ENCODE peak calls at places on chromosomes 6 and 20, in five cellular contexts. N is HepG2, X is IMR-90, U is A549, B is K562. J is an unnamed sample.

GRCh38 chr20:5041433-5041832 is 40.1 kb upstream of the SLC23A2 start:
- DNase-seq in U (no peak), N (no peak), X (no peak), B (no peak), J (no peak)

GRCh38 chr20:63452341-63453028 is 20.0 kb downstream of the KCNQ2 start:
- DNase-seq in X (no peak), U (no peak), B (no peak), N (no peak), J (no peak)

GRCh38 chr6:24431045-24431451 is 28.3 kb downstream of the MRS2 start:
- DNase-seq in X (peak), B (peak), N (peak), U (peak), J (peak)

GRCh38 chr6:32609731-32610640 is 20.3 kb upstream of the HLA-DRB1 start:
- DNase-seq in X (peak), N (peak), U (peak), B (peak), J (peak)

GRCh38 chr20:57594092-57594911 is 25.9 kb downstream of the ZBP1 start:
- DNase-seq in B (peak), X (peak), U (peak), N (peak), J (peak)

GRCh38 chr6:121563286-121563685 is 127.8 kb downstream of the GJA1 start:
- DNase-seq in B (no peak), U (no peak), N (no peak), X (no peak), J (no peak)

GRCh38 chr6:152099816-152100618 is 292.5 kb downstream of the ESR1 start:
- DNase-seq in U (no peak), N (no peak), X (peak), B (no peak), J (no peak)

GRCh38 chr20:62742550-62742949 is 33.9 kb downstream of the NTSR1 start:
- DNase-seq in N (no peak), U (no peak), X (no peak), B (no peak), J (no peak)

GRCh38 chr6:38117281-38117680 is 297.8 kb downstream of the ZFAND3 start:
- DNase-seq in U (no peak), X (peak), B (no peak), N (no peak), J (no peak)

GRCh38 chr20:62796699-62797491 is 622 bp downstream of the MRGBP start:
- DNase-seq in U (no peak), B (no peak), N (no peak), X (no peak), J (no peak)

GRCh38 chr6:79737172-79737571 is 106.0 kb downstream of the SH3BGRL2 start:
- DNase-seq in N (no peak), X (peak), B (no peak), U (no peak), J (no peak)

GRCh38 chr6:121780325-121781313 is 345.2 kb downstream of the GJA1 start:
- DNase-seq in X (peak), B (no peak), U (peak), N (no peak), J (no peak)

GRCh38 chr20:38680492-38681118 is 43.7 kb upstream of the SLC32A1 start:
- DNase-seq in N (peak), U (peak), B (peak), X (peak), J (no peak)

GRCh38 chr6:5422321-5422915 is 161.1 kb downstream of the FARS2 start:
- DNase-seq in U (peak), X (peak), N (peak), B (peak), J (peak)

GRCh38 chr6:129607581-129608186 is 102.3 kb downstream of the ARHGAP18 start:
- DNase-seq in U (no peak), X (peak), B (no peak), N (no peak), J (no peak)

GRCh38 chr6:119273799-119274595 is 75.6 kb downstream of the MAN1A1 start:
- DNase-seq in X (peak), U (no peak), B (no peak), N (no peak), J (no peak)

GRCh38 chr6:45454008-45454911 is 76.5 kb upstream of the SUPT3H start:
- DNase-seq in X (peak), B (no peak), U (no peak), N (no peak), J (no peak)

GRCh38 chr6:74605942-74606341 is 599.9 kb downstream of the COL12A1 start:
- DNase-seq in X (no peak), N (no peak), U (no peak), B (no peak), J (no peak)

GRCh38 chr6:106511274-106512047 is 117.8 kb downstream of the RTN4IP1 start:
- DNase-seq in U (no peak), N (peak), X (no peak), B (no peak), J (peak)

GRCh38 chr20:6700563-6701328 is 66.7 kb upstream of the BMP2 start:
- DNase-seq in U (no peak), B (no peak), X (no peak), N (no peak), J (no peak)

GRCh38 chr6:110946498-110946897 is 12.0 kb upstream of the GTF3C6 start:
- DNase-seq in X (peak), N (no peak), U (peak), B (no peak), J (no peak)

GRCh38 chr6:14732226-14732844 is 513.5 kb upstream of the JARID2 start:
- DNase-seq in B (no peak), U (no peak), N (no peak), X (no peak), J (no peak)

GRCh38 chr20:10864076-10864672 is 190.4 kb upstream of the JAG1 start:
- DNase-seq in B (no peak), X (no peak), U (peak), N (no peak), J (no peak)

GRCh38 chr6:45156075-45156474 is 172.1 kb upstream of the RUNX2 start:
- DNase-seq in N (no peak), X (no peak), U (no peak), B (peak), J (no peak)

GRCh38 chr6:42084889-42085288 is 34.6 kb downstream of the TAF8 start:
- DNase-seq in B (no peak), N (no peak), U (peak), X (peak), J (no peak)

GRCh38 chr6:34052918-34053608 is 92.8 kb downstream of the GRM4 start:
- DNase-seq in X (no peak), N (no peak), U (no peak), B (no peak), J (no peak)

GRCh38 chr6:34051339-34051919 is 94.5 kb downstream of the GRM4 start:
- DNase-seq in U (no peak), X (no peak), B (no peak), N (no peak), J (no peak)

GRCh38 chr6:34055223-34055933 is 90.5 kb downstream of the GRM4 start:
- DNase-seq in U (peak), N (peak), B (peak), X (peak), J (peak)

GRCh38 chr6:34052071-34052825 is 93.6 kb downstream of the GRM4 start:
- DNase-seq in X (no peak), U (no peak), B (no peak), N (no peak), J (no peak)

DNA sequence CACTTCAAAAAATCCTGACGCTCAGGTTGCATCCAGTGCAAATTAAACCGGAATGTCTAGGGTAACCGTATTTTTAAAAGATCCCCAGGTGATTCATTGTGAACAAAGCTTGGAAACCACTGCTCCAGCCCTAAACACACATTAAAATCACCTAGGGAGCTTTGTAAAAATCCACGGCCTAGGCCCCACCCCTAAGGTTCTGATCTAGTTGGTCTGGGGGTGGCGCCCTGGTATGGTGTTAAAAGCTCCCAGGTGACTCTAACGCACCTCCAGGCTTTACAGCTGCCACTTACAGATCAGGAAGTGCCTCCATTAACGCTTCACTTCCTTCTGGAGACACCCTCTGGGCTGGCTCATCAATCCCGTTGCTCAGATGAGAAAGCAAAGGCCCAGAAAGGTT is 92.2 kb downstream of the GRM4 start:
- DNase-seq in B (no peak), U (no peak), X (no peak), N (no peak), J (no peak)
- TF ChIP-seq USF2 in B (no peak), U (no peak), X (no peak), N (no peak), J (no peak)

DNA sequence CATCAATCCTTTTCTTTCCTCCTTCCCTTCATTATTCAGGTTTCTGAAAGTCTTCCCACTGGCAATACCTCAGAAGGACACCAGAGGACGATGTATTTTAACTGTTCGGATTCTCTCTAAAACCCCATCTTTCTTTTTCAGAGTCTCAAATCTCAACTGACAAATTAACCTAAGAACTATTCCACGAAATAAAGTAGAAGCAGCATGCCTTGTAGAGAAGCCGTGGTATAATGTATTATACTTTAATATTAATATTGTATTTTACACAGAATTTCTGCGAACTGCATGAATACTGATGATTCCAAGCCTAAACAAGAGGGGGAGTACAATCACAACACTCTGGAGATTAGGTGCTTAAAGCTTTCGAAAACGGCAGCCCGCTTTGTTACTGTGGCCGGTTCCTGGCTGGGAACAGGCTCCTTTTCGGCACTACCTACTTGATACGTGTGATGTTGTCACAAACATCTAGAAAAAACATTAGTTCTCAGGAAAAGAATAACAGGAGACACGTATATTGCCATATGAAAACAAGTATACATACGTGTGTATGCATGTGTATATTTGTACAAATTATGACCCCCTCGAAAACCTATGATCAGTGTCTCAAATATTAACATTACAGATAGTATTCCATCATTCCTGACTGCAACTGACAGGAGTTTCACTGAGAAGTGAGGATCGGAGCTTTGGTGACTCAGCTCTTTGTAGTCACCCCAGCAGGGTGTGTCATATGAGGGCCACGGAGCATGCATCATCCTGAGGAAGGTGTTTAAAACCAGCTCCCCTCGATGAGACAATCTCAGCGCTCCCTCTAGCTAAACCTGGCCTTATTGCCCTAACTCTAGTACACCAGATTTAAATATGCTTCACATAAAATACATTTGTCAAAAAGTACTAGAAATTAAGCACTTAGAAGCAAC is 319.7 kb upstream of the TCF21 start:
- DNase-seq in U (peak), X (peak), N (peak), B (peak), J (no peak)
- TF ChIP-seq MAFK in U (peak), X (peak), N (peak), B (peak), J (peak)

DNA sequence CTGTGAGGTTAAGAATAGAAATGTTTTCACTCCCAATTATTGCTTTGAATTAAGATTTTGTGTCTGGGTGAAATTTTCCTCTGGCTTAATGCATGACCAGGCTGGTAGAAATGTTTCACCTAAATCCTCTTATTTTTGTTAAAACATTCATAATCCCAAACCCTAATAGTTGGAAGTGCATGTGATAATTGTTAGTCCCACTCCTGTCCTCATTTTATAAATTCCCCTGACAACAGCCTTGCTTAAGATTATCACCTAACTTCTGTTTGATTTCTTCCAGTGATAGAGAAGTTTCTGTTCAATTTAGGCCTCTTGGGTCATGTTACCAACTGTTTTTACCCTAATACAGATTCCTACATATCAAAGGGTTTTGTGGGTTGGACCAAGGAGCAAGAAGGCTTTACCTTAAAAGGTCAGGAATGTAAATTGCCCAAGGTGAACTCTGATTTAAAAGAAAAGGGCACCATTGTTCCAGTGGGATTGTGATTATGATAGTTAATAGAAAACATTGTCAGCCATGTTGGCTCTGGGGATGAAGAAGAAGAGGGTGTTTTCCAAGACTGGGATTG is 158.7 kb upstream of the CENPW start:
- DNase-seq in B (no peak), X (no peak), U (no peak), N (peak), J (peak)
- TF ChIP-seq USF2 in B (no peak), X (no peak), U (no peak), N (no peak), J (no peak)

GRCh38 chr20:36744764-36745191 is 1.1 kb downstream of the NDRG3 start:
- DNase-seq in X (peak), U (no peak), N (no peak), B (peak), J (no peak)
- TF ChIP-seq MAFK in X (no peak), U (no peak), N (no peak), B (no peak), J (no peak)

GRCh38 chr6:169971171-169971861 is 219.9 kb downstream of the ERMARD start:
- DNase-seq in B (no peak), N (no peak), X (no peak), U (no peak), J (no peak)

GRCh38 chr6:169968541-169969270 is 217.3 kb downstream of the ERMARD start:
- DNase-seq in N (no peak), B (no peak), X (no peak), U (peak), J (no peak)

GRCh38 chr6:169967687-169968086 is 216.3 kb downstream of the ERMARD start:
- DNase-seq in U (no peak), X (no peak), B (no peak), N (no peak), J (no peak)

GRCh38 chr6:169970306-169970988 is 219.0 kb downstream of the ERMARD start:
- DNase-seq in X (no peak), B (no peak), U (no peak), N (no peak), J (no peak)

GRCh38 chr6:169969372-169970099 is 218.1 kb downstream of the ERMARD start:
- DNase-seq in X (no peak), B (no peak), U (no peak), N (no peak), J (no peak)
- TF ChIP-seq USF2 in X (no peak), B (no peak), U (no peak), N (no peak), J (no peak)

GRCh38 chr20:43921227-43921780 is 6.7 kb downstream of the TOX2 start:
- DNase-seq in N (no peak), B (no peak), U (no peak), X (no peak), J (no peak)
- TF ChIP-seq MAFK in N (no peak), B (no peak), U (no peak), X (no peak), J (no peak)

GRCh38 chr6:168865-169455 is 123.3 kb upstream of the DUSP22 start:
- DNase-seq in X (peak), U (peak), N (peak), B (peak), J (no peak)
- TF ChIP-seq USF2 in X (no peak), U (no peak), N (no peak), B (no peak), J (no peak)

GRCh38 chr20:25865715-25866656 is 169.3 kb upstream of the ZNF337 start:
- DNase-seq in N (peak), B (peak), U (peak), X (peak), J (no peak)

GRCh38 chr20:25864326-25864970 is 167.8 kb upstream of the ZNF337 start:
- DNase-seq in B (no peak), N (no peak), X (no peak), U (no peak), J (no peak)

GRCh38 chr20:25864986-25865714 is 168.5 kb upstream of the ZNF337 start:
- DNase-seq in B (no peak), X (no peak), N (no peak), U (no peak), J (no peak)

GRCh38 chr20:25860531-25861150 is 164.0 kb upstream of the ZNF337 start:
- DNase-seq in B (no peak), N (no peak), U (no peak), X (no peak), J (no peak)

GRCh38 chr20:25863536-25864325 is 167.1 kb upstream of the ZNF337 start:
- DNase-seq in N (peak), U (no peak), B (no peak), X (no peak), J (no peak)
- TF ChIP-seq MAFK in N (no peak), U (no peak), B (no peak), X (no peak), J (no peak)